ENCODE peak calls at places on chromosome 21, in eight cellular contexts. V, Y, L, Z, I, B, K and T are unnamed samples.
A peak's percentile ranks its signal among the peaks of the same experiment; 100 is the strongest.

GRCh38 chr21:38897532-38898421 is 92.0 kb downstream of the ETS2 start:
- DNase-seq in I (no peak), L (no peak), V (no peak), B (no peak), Z (no peak), K (no peak), Y (no peak), T (no peak)

GRCh38 chr21:27772816-27773215 is 805.9 kb upstream of the ADAMTS5 start:
- DNase-seq in Y (no peak), L (no peak), V (no peak), B (no peak), Z (no peak), K (no peak), I (no peak), T (no peak)

GRCh38 chr21:39073717-39074116 is 109.5 kb downstream of the PSMG1 start:
- DNase-seq in Z (no peak), B (no peak), Y (no peak), I (no peak), V (no peak), K (no peak), L (no peak), T (no peak)

GRCh38 chr21:21230672-21231071 is 232.5 kb downstream of the NCAM2 start:
- DNase-seq in V (peak; percentile 34), Z (no peak), B (no peak), I (peak; percentile 24), L (no peak), Y (no peak), K (peak; percentile 37), T (no peak)

GRCh38 chr21:21851657-21852056 is 853.4 kb downstream of the NCAM2 start:
- DNase-seq in B (no peak), K (no peak), I (peak; percentile 13), L (no peak), V (peak; percentile 49), Y (no peak), Z (no peak), T (no peak)

GRCh38 chr21:33401617-33401967 is 1.6 kb upstream of the IFNGR2 start:
- DNase-seq in L (no peak), V (peak; percentile 36), Y (no peak), K (no peak), Z (no peak), I (no peak), B (no peak), T (no peak)

GRCh38 chr21:15250384-15250783 is 185.6 kb upstream of the NRIP1 start:
- DNase-seq in I (peak; percentile 53), Z (no peak), L (no peak), B (no peak), K (no peak), Y (no peak), V (peak; percentile 92), T (no peak)

GRCh38 chr21:30227633-30228404 is 11.9 kb upstream of the CLDN8 start:
- DNase-seq in Z (no peak), I (peak; percentile 5), Y (no peak), B (no peak), V (peak; percentile 99), K (no peak), L (no peak), T (no peak)

GRCh38 chr21:26835027-26835713 is 10.0 kb downstream of the ADAMTS1 start:
- DNase-seq in Z (no peak), L (no peak), B (no peak), Y (no peak), V (peak; percentile 71), I (peak; percentile 85), K (no peak), T (no peak)

GRCh38 chr21:31198575-31198974 is 145.5 kb downstream of the TIAM1 start:
- DNase-seq in L (no peak), K (peak; percentile 71), Z (no peak), B (no peak), I (peak; percentile 62), V (peak; percentile 85), Y (no peak), T (no peak)

GRCh38 chr21:46000182-46000730 is 18.7 kb downstream of the COL6A1 start:
- DNase-seq in I (no peak), B (no peak), L (peak; percentile 53), K (no peak), Z (peak; percentile 11), V (no peak), Y (peak; percentile 10), T (no peak)

DNA sequence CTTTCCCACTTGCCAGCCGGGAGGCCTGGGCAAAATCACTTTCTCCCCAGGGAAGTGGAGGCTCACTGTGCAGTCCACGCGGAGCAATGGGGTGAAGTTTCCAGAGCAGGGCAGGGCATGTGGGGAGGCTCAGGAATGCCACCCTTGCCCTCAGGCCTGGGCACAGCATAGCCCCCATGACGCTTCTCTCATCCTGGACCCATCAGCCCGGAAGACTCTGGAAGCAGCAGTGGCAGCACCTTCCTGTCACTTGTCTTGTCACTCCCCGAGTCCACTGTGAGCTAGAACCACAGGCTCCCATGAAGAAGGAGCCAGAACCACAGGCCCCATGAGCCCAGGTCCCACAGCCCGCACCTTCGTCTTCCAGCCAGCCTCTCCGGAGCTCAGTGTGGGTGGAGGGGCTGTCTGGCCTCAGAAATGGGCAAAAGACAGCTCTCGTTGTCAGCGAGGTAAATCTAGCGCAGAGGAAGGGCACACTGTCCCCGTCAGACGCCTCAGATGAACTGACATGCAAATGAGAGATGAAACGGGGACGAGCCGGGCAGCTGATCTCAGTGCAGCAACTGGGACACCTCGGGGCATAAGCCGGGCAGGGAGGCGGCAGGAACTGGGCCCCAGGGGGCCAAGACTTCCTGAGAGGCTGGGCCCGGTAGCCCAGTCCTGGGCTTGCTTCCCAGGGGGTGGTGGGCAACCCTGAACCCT is 6.1 kb downstream of the PDE9A start:
- DNase-seq in L (peak; percentile 43), Z (no peak), Y (no peak), K (no peak), I (no peak), V (no peak), B (no peak), T (no peak)
- H3K27ac ChIP-seq in L (no peak overlapping the region), Z (no peak overlapping the region), Y (no peak overlapping the region), K (no peak overlapping the region), I (no peak overlapping the region), V (no peak overlapping the region), B (no peak overlapping the region), T (no peak overlapping the region)

GRCh38 chr21:42330380-42331336 is 15.4 kb upstream of the TFF3 start:
- DNase-seq in Y (no peak), K (no peak), I (no peak), V (no peak), Z (no peak), B (no peak), L (no peak), T (no peak)
- TF ChIP-seq CTCF in Y (no peak), K (no peak), I (no peak), V (no peak), Z (no peak), B (no peak), L (no peak), T (no peak)

GRCh38 chr21:44724926-44725325 is 13.6 kb upstream of the TSPEAR start:
- DNase-seq in B (no peak), L (no peak), Z (no peak), K (no peak), V (no peak), Y (no peak), I (no peak), T (no peak)
- H3K27me3 ChIP-seq in B (peaks cover 28% of the 10 kb centered on the region), L (peaks cover 10% of the 10 kb centered on the region), Z (peaks cover 35% of the 10 kb centered on the region), K (peaks cover 22% of the 10 kb centered on the region), V (no peaks in the 10 kb centered on the region), Y (peaks cover 74% of the 10 kb centered on the region), I (peaks cover 39% of the 10 kb centered on the region), T (peaks cover 17% of the 10 kb centered on the region)

GRCh38 chr21:24994717-24995116 is 612.6 kb downstream of the MRPL39 start:
- DNase-seq in Z (no peak), B (no peak), L (no peak), K (no peak), Y (no peak), I (no peak), V (no peak), T (no peak)
- H3K27ac ChIP-seq in Z (no peak overlapping the region), B (no peak overlapping the region), L (no peak overlapping the region), K (no peak overlapping the region), Y (no peak overlapping the region), I (no peak overlapping the region), V (no peak overlapping the region), T (no peak overlapping the region)

GRCh38 chr21:37565530-37566223 is 199.1 kb downstream of the DYRK1A start:
- DNase-seq in Z (no peak), Y (no peak), K (no peak), B (no peak), L (no peak), V (no peak), I (peak; percentile 37), T (no peak)
- TF ChIP-seq CTCF in Z (no peak), Y (no peak), K (no peak), B (no peak), L (no peak), V (no peak), I (no peak), T (no peak)

GRCh38 chr21:42358937-42359336 is 7.4 kb downstream of the TFF1 start:
- DNase-seq in I (no peak), K (peak; percentile 39), Z (no peak), Y (no peak), B (no peak), L (no peak), V (no peak), T (no peak)
- H3K27me3 ChIP-seq in I (peaks cover 17% of the 10 kb centered on the region), K (no peaks in the 10 kb centered on the region), Z (peaks cover 12% of the 10 kb centered on the region), Y (peaks cover under 1% of the 10 kb centered on the region), B (no peaks in the 10 kb centered on the region), L (peaks cover 12% of the 10 kb centered on the region), V (no peaks in the 10 kb centered on the region), T (no peaks in the 10 kb centered on the region)